ENCODE peak calls at places on chromosomes 4 and X, in eight cellular contexts. M is right lobe of liver; C is SK-N-SH; E is neural progenitor cell; Y is CD8-positive, alpha-beta T cell; H is Peyer's patch; J is ovary; F is cardiac muscle cell. G is an unnamed sample. For H3K27me3, the result is how much of the 10 kb centered on the place peaks cover.

GRCh38 chr4:81723927-81724587 is 252.3 kb upstream of the RASGEF1B start:
- DNase-seq in M (no peak), C (no peak), E (no peak), Y (no peak), H (peak), J (no peak), F (no peak), G (peak)

GRCh38 chr4:158535130-158535614 is 13.5 kb downstream of the RXFP1 start:
- DNase-seq in M (no peak), C (no peak), E (no peak), Y (no peak), H (no peak), J (no peak), F (no peak), G (no peak)

GRCh38 chrX:26958261-26958660 is 504.9 kb downstream of the PPP4R3C start:
- DNase-seq in M (no peak), C (no peak), E (no peak), Y (no peak), H (no peak), J (no peak), F (no peak), G (no peak)

GRCh38 chrX:129000797-129001196 is 522.5 kb downstream of the SMARCA1 start:
- DNase-seq in M (no peak), C (no peak), E (no peak), Y (no peak), H (no peak), J (no peak), F (no peak), G (no peak)

GRCh38 chr4:24794111-24794860 is 1.1 kb upstream of the SOD3 start:
- DNase-seq in M (no peak), C (no peak), E (no peak), Y (no peak), H (no peak), J (no peak), F (peak), G (peak)

GRCh38 chr4:157895205-157895604 is 277.6 kb downstream of the GASK1B start:
- DNase-seq in M (no peak), C (no peak), E (peak), Y (no peak), H (no peak), J (no peak), F (no peak), G (no peak)

GRCh38 chrX:7170903-7171302 is 22.9 kb upstream of the PUDP start:
- DNase-seq in M (no peak), C (peak), E (no peak), Y (peak), H (peak), J (no peak), F (peak), G (no peak)

GRCh38 chrX:80016182-80016581 is 1.6 kb downstream of the TBX22 start:
- DNase-seq in M (no peak), C (no peak), E (no peak), Y (no peak), H (no peak), J (no peak), F (no peak), G (no peak)

GRCh38 chrX:134949271-134949670 is 41.5 kb upstream of the SMIM10 start:
- DNase-seq in M (no peak), C (no peak), E (no peak), Y (no peak), H (no peak), J (no peak), F (no peak), G (no peak)

GRCh38 chr4:97910005-97910404 is 233.3 kb downstream of the STPG2 start:
- DNase-seq in M (no peak), C (no peak), E (peak), Y (no peak), H (no peak), J (no peak), F (peak), G (no peak)

GRCh38 chr4:56728512-56728911 is 47.4 kb upstream of the HOPX start:
- DNase-seq in M (no peak), C (no peak), E (no peak), Y (no peak), H (peak), J (peak), F (no peak), G (peak)

GRCh38 chr4:22384154-22384553 is 131.7 kb downstream of the ADGRA3 start:
- DNase-seq in M (no peak), C (no peak), E (no peak), Y (no peak), H (no peak), J (no peak), F (no peak), G (no peak)

GRCh38 chr4:22391548-22391947 is 124.3 kb downstream of the ADGRA3 start:
- DNase-seq in M (no peak), C (no peak), E (no peak), Y (no peak), H (no peak), J (no peak), F (no peak), G (no peak)

GRCh38 chr4:22389240-22389871 is 126.5 kb downstream of the ADGRA3 start:
- DNase-seq in M (no peak), C (peak), E (peak), Y (peak), H (peak), J (peak), F (peak), G (peak)

GRCh38 chr4:22385615-22386014 is 130.3 kb downstream of the ADGRA3 start:
- DNase-seq in M (no peak), C (no peak), E (no peak), Y (no peak), H (no peak), J (no peak), F (no peak), G (no peak)
- H3K4me3 ChIP-seq in M (no peak), C (no peak), E (no peak), Y (no peak), H (no peak), J (no peak), F (no peak), G (no peak)

DNA sequence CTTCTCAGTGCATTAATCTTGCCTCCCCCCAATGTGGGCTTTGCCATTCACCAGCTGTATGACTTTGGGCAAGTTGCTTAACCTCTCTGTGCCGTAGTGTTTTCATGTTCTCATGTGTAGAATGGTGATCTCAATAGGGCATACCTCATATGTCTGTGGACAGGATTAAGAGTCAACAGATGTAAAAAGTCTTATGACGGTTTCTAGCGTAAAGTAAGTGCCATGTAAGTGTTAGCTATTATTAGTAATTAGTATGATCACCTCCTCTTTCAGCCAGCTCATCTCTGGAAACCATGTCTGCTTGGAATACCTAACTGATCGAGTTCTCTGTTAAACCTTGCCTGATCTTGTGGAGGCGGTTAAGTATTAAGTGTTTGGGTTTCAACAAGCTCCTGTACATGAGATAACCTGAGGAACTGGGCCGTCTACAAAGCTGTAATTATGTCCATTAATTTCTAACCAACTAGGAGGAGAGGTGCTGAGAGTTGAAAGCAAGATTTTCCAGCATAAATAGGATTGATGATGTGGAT is 66.3 kb downstream of the TSC22D3 start:
- DNase-seq in M (no peak), C (no peak), E (no peak), Y (no peak), H (no peak), J (no peak), F (no peak), G (no peak)
- H3K27me3 ChIP-seq in M (under half), C (under half), E (under half), Y (under half), H (under half), J (under half), F (under half), G (under half)

DNA sequence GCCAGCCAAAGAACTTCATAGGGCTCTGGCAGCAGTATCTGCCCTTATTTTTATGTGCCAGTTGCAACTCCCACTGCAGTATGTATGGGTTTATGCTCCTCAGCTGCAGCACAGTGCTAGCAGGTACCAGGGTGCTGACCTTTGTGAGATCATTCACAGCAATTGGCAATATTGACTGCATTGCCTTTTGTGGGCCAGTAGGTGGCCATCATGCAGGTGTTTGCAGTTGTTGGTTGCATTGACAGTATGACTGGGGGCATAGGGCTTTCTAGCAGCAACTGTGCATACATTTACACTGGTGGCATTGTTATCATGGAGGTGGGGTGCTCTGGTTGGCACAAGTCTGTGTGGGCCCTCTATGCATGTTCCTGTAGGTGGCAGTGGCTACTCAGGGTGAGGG is 42.5 kb downstream of the FAAH2 start:
- DNase-seq in M (no peak), C (no peak), E (peak), Y (no peak), H (no peak), J (no peak), F (no peak), G (no peak)
- TF ChIP-seq CTCF in M (peak), C (no peak), E (peak), Y (no peak), H (no peak), J (no peak), F (no peak), G (no peak)

GRCh38 chr4:22442956-22443355 is 72.9 kb downstream of the ADGRA3 start:
- DNase-seq in M (no peak), C (no peak), E (no peak), Y (no peak), H (no peak), J (no peak), F (no peak), G (no peak)
- H3K4me3 ChIP-seq in M (peak), C (no peak), E (no peak), Y (no peak), H (no peak), J (no peak), F (no peak), G (no peak)

GRCh38 chr4:140267576-140267975 is 105.9 kb upstream of the SCOC start:
- DNase-seq in M (no peak), C (no peak), E (no peak), Y (no peak), H (no peak), J (no peak), F (no peak), G (no peak)
- H3K27me3 ChIP-seq in M (under half), C (under half), E (under half), Y (under half), H (under half), J (under half), F (under half), G (under half)

GRCh38 chr4:144565558-144566195 is 80.3 kb upstream of the HHIP start:
- DNase-seq in M (no peak), C (no peak), E (no peak), Y (no peak), H (no peak), J (no peak), F (no peak), G (no peak)

GRCh38 chr4:144557404-144557803 is 88.6 kb upstream of the HHIP start:
- DNase-seq in M (no peak), C (no peak), E (no peak), Y (no peak), H (no peak), J (no peak), F (no peak), G (no peak)

GRCh38 chr4:144556636-144557035 is 89.3 kb upstream of the HHIP start:
- DNase-seq in M (no peak), C (no peak), E (no peak), Y (no peak), H (no peak), J (no peak), F (no peak), G (no peak)

GRCh38 chr4:144564358-144564757 is 81.6 kb upstream of the HHIP start:
- DNase-seq in M (no peak), C (no peak), E (no peak), Y (no peak), H (no peak), J (no peak), F (no peak), G (no peak)

GRCh38 chr4:144562019-144562740 is 83.8 kb upstream of the HHIP start:
- DNase-seq in M (peak), C (no peak), E (peak), Y (no peak), H (no peak), J (no peak), F (peak), G (no peak)
- TF ChIP-seq CTCF in M (peak), C (peak), E (peak), Y (no peak), H (no peak), J (no peak), F (no peak), G (no peak)

GRCh38 chr4:89266128-89266527 is 41.5 kb downstream of the GPRIN3 start:
- DNase-seq in M (no peak), C (no peak), E (no peak), Y (no peak), H (no peak), J (no peak), F (no peak), G (no peak)

GRCh38 chr4:89259435-89260028 is 48.1 kb downstream of the GPRIN3 start:
- DNase-seq in M (no peak), C (no peak), E (no peak), Y (no peak), H (no peak), J (no peak), F (peak), G (no peak)

GRCh38 chr4:89258506-89258905 is 49.1 kb downstream of the GPRIN3 start:
- DNase-seq in M (no peak), C (no peak), E (no peak), Y (no peak), H (no peak), J (no peak), F (peak), G (no peak)

GRCh38 chr4:89267392-89267791 is 40.2 kb downstream of the GPRIN3 start:
- DNase-seq in M (no peak), C (no peak), E (no peak), Y (no peak), H (no peak), J (no peak), F (peak), G (no peak)

DNA sequence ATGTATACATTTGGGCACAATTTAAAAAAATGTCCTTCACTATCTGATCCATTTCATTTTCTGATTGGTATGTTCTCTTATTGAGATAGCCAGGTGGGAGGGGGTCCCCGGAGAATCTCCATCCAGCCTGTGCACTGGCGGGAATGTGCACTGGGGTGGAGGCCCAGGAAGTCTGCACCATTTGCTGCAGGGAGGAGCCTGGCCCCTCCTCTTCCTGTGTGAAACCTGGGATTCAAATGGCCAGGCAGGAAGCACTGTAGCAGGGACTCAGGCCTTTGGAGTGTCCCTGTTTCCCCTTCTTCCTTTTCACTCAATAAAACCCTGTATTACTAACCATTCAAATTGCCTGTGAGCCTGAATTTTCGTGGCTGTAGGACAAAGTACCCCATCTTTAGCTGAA is 44.3 kb downstream of the GPRIN3 start:
- DNase-seq in M (no peak), C (no peak), E (no peak), Y (no peak), H (no peak), J (no peak), F (no peak), G (no peak)
- H3K4me3 ChIP-seq in M (no peak), C (no peak), E (no peak), Y (no peak), H (no peak), J (no peak), F (no peak), G (no peak)

DNA sequence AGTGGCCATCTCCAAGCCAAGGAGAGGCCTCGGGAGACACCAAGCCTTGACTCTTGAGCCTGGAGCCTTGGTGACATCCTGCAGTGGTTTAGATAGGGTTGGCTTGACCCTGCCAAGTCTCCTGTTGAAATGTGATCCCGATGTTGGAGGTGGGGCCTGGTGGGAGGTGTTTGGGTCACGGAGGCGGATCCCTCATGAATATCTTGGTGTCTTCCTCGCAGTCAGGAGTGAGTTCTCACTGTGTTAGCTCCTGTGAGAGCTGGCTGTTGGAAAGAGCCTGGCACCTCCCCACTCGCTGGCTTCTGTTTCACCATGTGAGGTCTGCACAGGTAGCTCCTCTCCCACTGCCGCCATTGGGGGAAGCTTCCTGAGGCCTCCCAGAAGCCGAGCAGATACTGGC is 38.8 kb downstream of the ADRA2C start:
- DNase-seq in M (peak), C (no peak), E (no peak), Y (no peak), H (no peak), J (no peak), F (no peak), G (no peak)
- H3K27me3 ChIP-seq in M (under half), C (under half), E (under half), Y (under half), H (under half), J (under half), F (under half), G (under half)

GRCh38 chr4:44670466-44671199 is 7.6 kb upstream of the GUF1 start:
- DNase-seq in M (no peak), C (no peak), E (no peak), Y (no peak), H (no peak), J (no peak), F (no peak), G (no peak)
- TF ChIP-seq CTCF in M (no peak), C (no peak), E (no peak), Y (no peak), H (no peak), J (no peak), F (no peak), G (no peak)

G was measured in uterus.